ENCODE peak calls at places on chromosomes 6 and 20, in nine cellular contexts. I is MM.1S; T is thoracic aorta; H is cardiac muscle cell; A is CD4-positive, alpha-beta T cell; Q is HCT116; Z is sigmoid colon; G is CD8-positive, alpha-beta T cell; Y is tibial nerve. S is an unnamed sample.

GRCh38 chr6:1527098-1527497 is 82.6 kb upstream of the FOXC1 start:
- DNase-seq in A (peak; percentile 33), I (peak; percentile 85), Y (peak; percentile 56), Q (no peak), G (no peak), Z (no peak), H (peak; percentile 57), T (no peak), S (no peak)

GRCh38 chr6:159250633-159251032 is 81.4 kb downstream of the FNDC1 start:
- DNase-seq in G (no peak), Y (no peak), I (no peak), H (no peak), Z (no peak), T (no peak), A (no peak), Q (no peak), S (no peak)

GRCh38 chr6:145668844-145669243 is 66.5 kb downstream of the EPM2A start:
- DNase-seq in G (no peak), Q (no peak), Y (no peak), I (no peak), A (no peak), T (no peak), Z (no peak), H (no peak), S (no peak)

GRCh38 chr6:14549319-14549770 is 431.8 kb downstream of the CD83 start:
- DNase-seq in A (no peak), Y (no peak), Q (no peak), I (no peak), G (no peak), T (no peak), Z (no peak), H (no peak), S (no peak)

GRCh38 chr6:137867685-137868509 is 838 bp downstream of the TNFAIP3 start:
- DNase-seq in Y (no peak), G (peak; percentile 37), H (peak; percentile 27), A (peak; percentile 39), Z (peak; percentile 77), Q (no peak), I (peak; percentile 74), T (no peak), S (no peak)

GRCh38 chr6:113894712-113895674 is 37.8 kb downstream of the MARCKS start:
- DNase-seq in Z (no peak), T (no peak), A (no peak), I (no peak), H (no peak), Q (no peak), G (no peak), Y (no peak), S (no peak)

GRCh38 chr20:62191781-62192559 is 9.1 kb downstream of the MTG2 start:
- DNase-seq in I (no peak), A (no peak), Y (no peak), Z (no peak), G (no peak), H (no peak), T (no peak), Q (no peak), S (no peak)

GRCh38 chr6:100176321-100176950 is 182.4 kb upstream of the MCHR2 start:
- DNase-seq in T (no peak), Z (no peak), I (peak; percentile 9), A (no peak), H (peak; percentile 26), G (no peak), Y (peak; percentile 47), Q (peak; percentile 8), S (no peak)

GRCh38 chr6:70547313-70547712 is 19.4 kb upstream of the SDHAF4 start:
- DNase-seq in Y (no peak), H (peak; percentile 40), T (no peak), Q (no peak), I (peak; percentile 14), A (no peak), G (no peak), Z (no peak), S (no peak)

GRCh38 chr6:151630387-151630786 is 136.6 kb downstream of the CCDC170 start:
- DNase-seq in H (no peak), A (no peak), Z (no peak), Y (no peak), Q (no peak), T (no peak), I (no peak), G (no peak), S (no peak)

GRCh38 chr6:140537834-140538680 is 1163.6 kb upstream of the CITED2 start:
- DNase-seq in I (no peak), A (no peak), Y (peak; percentile 10), H (peak; percentile 71), G (no peak), Q (no peak), T (no peak), Z (peak; percentile 64), S (no peak)

GRCh38 chr6:7389162-7389450 is 436 bp downstream of the CAGE1 start:
- DNase-seq in Q (no peak), Z (peak; percentile 86), T (peak; percentile 31), I (no peak), G (no peak), H (peak; percentile 90), Y (no peak), A (no peak), S (no peak)

GRCh38 chr20:49030954-49031619 is 15.0 kb upstream of the CSE1L start:
- DNase-seq in G (no peak), H (no peak), T (no peak), Q (no peak), I (no peak), A (no peak), Y (no peak), Z (peak; percentile 72), S (no peak)

GRCh38 chr20:49024220-49024619 is 21.9 kb upstream of the CSE1L start:
- DNase-seq in I (no peak), T (no peak), Y (no peak), G (no peak), H (no peak), Z (no peak), Q (no peak), A (no peak), S (no peak)

GRCh38 chr20:49032455-49032854 is 13.7 kb upstream of the CSE1L start:
- DNase-seq in A (no peak), Z (no peak), Y (no peak), H (no peak), G (no peak), I (no peak), Q (no peak), T (no peak), S (no peak)

GRCh38 chr20:49029203-49029602 is 16.9 kb upstream of the CSE1L start:
- DNase-seq in A (no peak), Z (no peak), H (no peak), T (no peak), I (no peak), Q (no peak), G (no peak), Y (no peak), S (no peak)

DNA sequence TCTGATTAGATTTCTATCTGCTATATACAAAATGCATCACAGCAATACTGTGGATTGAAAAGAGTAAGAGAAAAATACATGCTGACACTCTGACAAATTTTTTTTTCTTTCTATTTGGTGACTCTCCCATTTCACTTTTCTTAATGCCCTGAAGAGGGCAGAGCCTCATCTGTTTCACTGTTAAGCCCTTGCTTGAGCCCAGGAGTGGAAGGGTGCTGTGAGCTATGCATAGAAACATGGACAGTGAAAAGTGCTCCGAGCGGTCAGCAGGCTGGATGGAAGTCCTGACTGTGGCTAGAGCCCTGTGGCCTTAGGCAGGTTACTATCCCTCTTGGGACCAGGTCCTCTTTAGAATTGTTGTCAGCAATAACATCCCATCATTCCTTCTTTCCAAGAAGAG is 17.4 kb upstream of the CSE1L start:
- DNase-seq in H (peak; percentile 42), Q (no peak), Y (no peak), Z (no peak), A (no peak), G (no peak), T (no peak), I (no peak), S (no peak)
- TF ChIP-seq CTCF in H (peak; percentile 49), Q (no peak), Y (no peak), Z (no peak), A (no peak), G (no peak), T (no peak), I (peak; percentile 15), S (no peak)

DNA sequence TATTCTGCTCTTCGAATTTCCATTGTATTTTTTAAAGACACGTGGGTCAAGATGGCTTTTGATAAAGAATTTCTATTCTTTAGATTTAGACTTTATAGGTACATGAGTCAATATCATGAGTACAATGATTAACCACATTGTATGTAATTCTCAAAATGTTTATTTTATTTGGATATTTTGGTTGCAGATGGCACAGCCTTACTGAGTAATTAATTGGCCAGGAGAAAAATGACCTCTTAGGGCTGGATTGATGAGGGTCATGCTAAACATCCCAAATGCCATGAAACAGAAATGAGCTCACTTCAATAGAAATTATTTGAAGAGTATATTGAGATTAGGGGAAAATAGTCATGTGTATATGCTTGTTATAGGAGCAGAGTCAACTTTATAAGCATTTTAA is 131.2 kb upstream of the CCN2 start:
- DNase-seq in T (no peak), A (no peak), Z (no peak), H (no peak), I (no peak), G (no peak), Q (no peak), Y (no peak), S (no peak)
- H3K27ac ChIP-seq in T (no peak overlapping the region), A (no peak overlapping the region), Z (no peak overlapping the region), H (no peak overlapping the region), I (no peak overlapping the region), G (no peak overlapping the region), Q (no peak overlapping the region), Y (no peak overlapping the region), S (no peak overlapping the region)

GRCh38 chr6:95923518-95923917 is 92.3 kb upstream of the FUT9 start:
- DNase-seq in T (no peak), Y (peak; percentile 11), A (no peak), I (peak; percentile 7), Q (peak; percentile 7), H (peak; percentile 9), G (no peak), Z (no peak), S (no peak)
- TF ChIP-seq CTCF in T (no peak), Y (no peak), A (no peak), I (peak; percentile 40), Q (no peak), H (no peak), G (no peak), Z (no peak), S (no peak)

GRCh38 chr6:41519748-41520699 is 26.2 kb upstream of the FOXP4 start:
- DNase-seq in Z (no peak), I (no peak), Y (no peak), H (no peak), Q (no peak), G (no peak), T (no peak), A (no peak), S (no peak)

GRCh38 chr6:41515995-41516394 is 30.2 kb upstream of the FOXP4 start:
- DNase-seq in H (peak; percentile 39), Q (no peak), G (no peak), A (no peak), T (no peak), I (no peak), Y (no peak), Z (no peak), S (no peak)

GRCh38 chr6:41518118-41518517 is 28.1 kb upstream of the FOXP4 start:
- DNase-seq in T (no peak), I (no peak), Q (no peak), G (no peak), Y (no peak), A (no peak), H (no peak), Z (no peak), S (no peak)

GRCh38 chr6:41517473-41517872 is 28.7 kb upstream of the FOXP4 start:
- DNase-seq in T (no peak), H (no peak), A (no peak), I (no peak), Q (no peak), G (no peak), Y (no peak), Z (no peak), S (no peak)

GRCh38 chr6:41519305-41519747 is 26.9 kb upstream of the FOXP4 start:
- DNase-seq in H (no peak), Q (no peak), A (no peak), Y (no peak), I (no peak), Z (no peak), T (no peak), G (no peak), S (no peak)
- H3K27ac ChIP-seq in H (peak overlapping the region; percentile 68), Q (no peak overlapping the region), A (no peak overlapping the region), Y (no peak overlapping the region), I (no peak overlapping the region), Z (no peak overlapping the region), T (no peak overlapping the region), G (no peak overlapping the region), S (no peak overlapping the region)